ENCODE peak calls at places on chromosomes 11 and 22, in seven cellular contexts. Z is aorta; O is AG08395; F is neural crest cell; E is nephron progenitor cell; R is activated B cell treated with CpG ODN at 0.5 μM for 24 hours; X is stimulated activated CD4-positive, alpha-beta T cell treated with anti-CD3 and anti-CD28 coated beads, Interleukin-2, amount 100 ng/mL, for 24 hours. U is an unnamed sample.

GRCh38 chr11:61122761-61123160 is 20.5 kb downstream of the CD5 start:
- DNase-seq in X (no peak), O (no peak), R (no peak), F (no peak), Z (peak), E (no peak), U (no peak)

GRCh38 chr11:83156150-83156995 is 558 bp upstream of the PCF11 start:
- DNase-seq in Z (peak), F (peak), X (peak), E (peak), O (peak), R (peak), U (peak)

GRCh38 chr11:124086447-124086846 is 28.8 kb upstream of the VWA5A start:
- DNase-seq in F (peak), Z (no peak), O (no peak), R (no peak), E (no peak), X (no peak), U (peak)

GRCh38 chr11:126246636-126247035 is 22.1 kb downstream of the SRPRA start:
- DNase-seq in R (no peak), O (peak), X (no peak), F (no peak), Z (no peak), E (no peak), U (no peak)

GRCh38 chr11:122137081-122137793 is 21.2 kb upstream of the BLID start:
- DNase-seq in R (no peak), Z (no peak), O (peak), E (no peak), X (no peak), F (no peak), U (no peak)

GRCh38 chr11:60939828-60940227 is 12.1 kb downstream of the SLC15A3 start:
- DNase-seq in O (no peak), Z (no peak), F (no peak), R (no peak), X (no peak), E (no peak), U (no peak)

GRCh38 chr11:124898711-124899110 is 1.0 kb upstream of the ROBO4 start:
- DNase-seq in O (peak), E (no peak), Z (no peak), F (no peak), R (no peak), X (no peak), U (peak)

GRCh38 chr11:2797181-2797711 is 88.3 kb downstream of the CDKN1C start:
- DNase-seq in Z (peak), O (no peak), R (peak), X (no peak), F (no peak), E (no peak), U (no peak)

GRCh38 chr11:74055938-74056337 is 47.1 kb upstream of the UCP3 start:
- DNase-seq in O (peak), E (no peak), X (no peak), Z (no peak), R (no peak), F (no peak), U (no peak)

GRCh38 chr11:113189909-113190667 is 124.3 kb upstream of the TTC12 start:
- DNase-seq in Z (peak), F (no peak), O (peak), E (no peak), X (no peak), R (no peak), U (no peak)

GRCh38 chr11:34731596-34731995 is 110.7 kb downstream of the EHF start:
- DNase-seq in F (no peak), Z (no peak), R (no peak), X (no peak), O (no peak), E (no peak), U (no peak)

GRCh38 chr11:44833869-44834452 is 107.2 kb downstream of the TSPAN18 start:
- DNase-seq in F (no peak), R (no peak), E (no peak), O (no peak), X (no peak), Z (no peak), U (peak)

GRCh38 chr11:22405377-22405776 is 67.2 kb downstream of the SLC17A6 start:
- DNase-seq in E (no peak), R (no peak), O (no peak), X (no peak), F (no peak), Z (no peak), U (no peak)

GRCh38 chr22:26847046-26847445 is 189.7 kb downstream of the MIAT start:
- DNase-seq in O (no peak), X (no peak), E (no peak), Z (no peak), F (no peak), R (no peak), U (peak)

GRCh38 chr22:40411506-40411861 is 41.1 kb downstream of the SGSM3 start:
- DNase-seq in R (no peak), X (no peak), O (no peak), Z (no peak), E (no peak), F (no peak), U (no peak)

GRCh38 chr11:130159657-130160459 is at the start of gene ST14:
- DNase-seq in R (peak), F (peak), X (peak), E (peak), Z (no peak), O (no peak), U (peak)

GRCh38 chr11:66316849-66317251 is at the start of gene CD248:
- DNase-seq in R (no peak), F (no peak), Z (peak), E (peak), O (peak), X (no peak), U (no peak)

GRCh38 chr22:26553056-26553752 is 36.7 kb downstream of the TPST2 start:
- DNase-seq in E (no peak), F (no peak), R (no peak), X (no peak), Z (no peak), O (peak), U (no peak)

GRCh38 chr22:19495562-19496323 is 16.0 kb downstream of the CDC45 start:
- DNase-seq in X (no peak), O (peak), E (no peak), Z (no peak), R (no peak), F (no peak), U (no peak)

GRCh38 chr22:27317156-27317555 is 484.4 kb downstream of the MN1 start:
- DNase-seq in X (no peak), F (no peak), O (no peak), R (no peak), Z (no peak), E (no peak), U (no peak)

GRCh38 chr11:33656768-33657167 is 43.9 kb downstream of the C11orf91 start:
- DNase-seq in Z (no peak), R (no peak), X (no peak), O (no peak), F (no peak), E (no peak), U (no peak)

GRCh38 chr22:39144101-39144815 is 8.2 kb downstream of the CBX7 start:
- DNase-seq in Z (peak), F (no peak), O (peak), E (no peak), X (peak), R (peak), U (peak)

GRCh38 chr11:33197915-33198727 is 36.8 kb upstream of the CSTF3 start:
- DNase-seq in O (no peak), X (no peak), F (no peak), Z (no peak), E (no peak), R (no peak), U (no peak)

GRCh38 chr22:23219787-23220484 is 39.6 kb downstream of the BCR start:
- DNase-seq in R (peak), O (peak), Z (peak), E (no peak), F (no peak), X (peak), U (no peak)

GRCh38 chr11:65160643-65161042 is 9.4 kb upstream of the SPDYC start:
- DNase-seq in F (no peak), Z (no peak), E (no peak), X (no peak), R (no peak), O (no peak), U (no peak)

GRCh38 chr11:27839226-27839913 is 139.1 kb upstream of the BDNF start:
- DNase-seq in Z (no peak), E (no peak), F (no peak), R (no peak), O (peak), X (no peak), U (no peak)

GRCh38 chr11:132405728-132406127 is 1035.3 kb downstream of the NTM start:
- DNase-seq in F (no peak), E (no peak), O (no peak), R (no peak), Z (no peak), X (no peak), U (no peak)

GRCh38 chr11:55966391-55966790 is 3.4 kb downstream of the OR10AG1 start:
- DNase-seq in X (no peak), F (no peak), E (no peak), O (no peak), R (no peak), Z (no peak), U (no peak)

GRCh38 chr11:116400081-116400480 is 372.7 kb downstream of the BUD13 start:
- DNase-seq in O (no peak), X (no peak), E (no peak), Z (no peak), F (no peak), R (no peak), U (no peak)

GRCh38 chr22:40212126-40212525 is 34.4 kb downstream of the TNRC6B start:
- DNase-seq in F (no peak), E (no peak), O (no peak), Z (no peak), R (no peak), X (no peak), U (no peak)

GRCh38 chr11:36073411-36074203 is 129.7 kb downstream of the LDLRAD3 start:
- DNase-seq in X (no peak), F (no peak), Z (peak), O (peak), R (no peak), E (no peak), U (no peak)

GRCh38 chr11:111515591-111515990 is 1.0 kb downstream of the HOATZ start:
- DNase-seq in X (no peak), O (no peak), Z (no peak), F (no peak), E (no peak), R (no peak), U (no peak)

GRCh38 chr11:41498726-41499125 is 39.3 kb upstream of the LRRC4C start:
- DNase-seq in F (no peak), Z (no peak), E (no peak), O (no peak), R (no peak), X (no peak), U (no peak)

GRCh38 chr22:39090426-39091064 is 6.5 kb upstream of the APOBEC3H start:
- DNase-seq in Z (peak), R (no peak), E (no peak), F (no peak), O (no peak), X (peak), U (no peak)

GRCh38 chr22:27206001-27206746 is 548.8 kb downstream of the MIAT start:
- DNase-seq in X (no peak), E (no peak), F (no peak), O (no peak), R (no peak), Z (no peak), U (no peak)

GRCh38 chr11:126415669-126416420 is 60.4 kb downstream of the ST3GAL4 start:
- DNase-seq in O (no peak), E (no peak), Z (peak), R (no peak), X (no peak), F (no peak), U (no peak)

GRCh38 chr22:24503137-24503850 is 8.2 kb downstream of the UPB1 start:
- DNase-seq in O (peak), E (peak), F (peak), Z (peak), R (peak), X (peak), U (no peak)

GRCh38 chr22:38456841-38457699 is 2.1 kb upstream of the KCNJ4 start:
- DNase-seq in E (no peak), X (no peak), Z (no peak), F (no peak), O (no peak), R (no peak), U (no peak)